ENCODE peak calls at places on chromosomes 11 and 22, in eight cellular contexts. F is stomach, Q is neural progenitor cell, Y is cardiac fibroblast, O is PC-9, L is activated B cell treated with CpG ODN at 0.5 μM for 24 hours, A is BJ, X is tibial nerve. E is an unnamed sample.

GRCh38 chr11:9219115-9219514 is 46.0 kb downstream of the DENND5A start:
- DNase-seq in F (no peak), Q (no peak), Y (peak), O (no peak), L (no peak), A (no peak), X (no peak), E (no peak)

GRCh38 chr11:11740081-11740702 is 101.6 kb upstream of the USP47 start:
- DNase-seq in F (no peak), Q (peak), Y (no peak), O (no peak), L (no peak), A (no peak), X (no peak), E (no peak)

GRCh38 chr22:33803371-33803770 is 116.9 kb downstream of the LARGE1 start:
- DNase-seq in F (no peak), Q (no peak), Y (peak), O (no peak), L (no peak), A (peak), X (no peak), E (no peak)

GRCh38 chr11:20493340-20493739 is 105.8 kb downstream of the PRMT3 start:
- DNase-seq in F (no peak), Q (no peak), Y (peak), O (no peak), L (no peak), A (no peak), X (no peak), E (no peak)

GRCh38 chr11:20754957-20755356 is 85.6 kb downstream of the NELL1 start:
- DNase-seq in F (no peak), Q (peak), Y (no peak), O (no peak), L (no peak), A (no peak), X (no peak), E (no peak)

GRCh38 chr11:44112083-44112865 is 16.8 kb downstream of the EXT2 start:
- DNase-seq in F (no peak), Q (no peak), Y (peak), O (no peak), L (no peak), A (peak), X (no peak), E (no peak)

GRCh38 chr11:35293699-35294098 is 125.7 kb downstream of the SLC1A2 start:
- DNase-seq in F (no peak), Q (no peak), Y (no peak), O (no peak), L (no peak), A (no peak), X (no peak), E (no peak)

GRCh38 chr11:92330114-92330513 is 105.5 kb downstream of the FAT3 start:
- DNase-seq in F (no peak), Q (no peak), Y (no peak), O (no peak), L (no peak), A (no peak), X (no peak), E (no peak)

GRCh38 chr11:910044-910588 is 494 bp downstream of the CHID1 start:
- DNase-seq in F (no peak), Q (no peak), Y (no peak), O (no peak), L (no peak), A (no peak), X (no peak), E (no peak)

GRCh38 chr11:24161587-24161986 is 335.3 kb upstream of the LUZP2 start:
- DNase-seq in F (no peak), Q (no peak), Y (no peak), O (no peak), L (no peak), A (no peak), X (no peak), E (no peak)

GRCh38 chr11:117410861-117411725 is 83.4 kb downstream of the CEP164 start:
- DNase-seq in F (no peak), Q (no peak), Y (no peak), O (no peak), L (no peak), A (no peak), X (no peak), E (no peak)

GRCh38 chr11:35163707-35164496 is 24.9 kb downstream of the CD44 start:
- DNase-seq in F (no peak), Q (no peak), Y (no peak), O (no peak), L (no peak), A (no peak), X (no peak), E (no peak)

GRCh38 chr11:32310218-32310601 is 125.1 kb downstream of the WT1 start:
- DNase-seq in F (peak), Q (no peak), Y (no peak), O (no peak), L (no peak), A (no peak), X (no peak), E (no peak)

GRCh38 chr22:33111491-33111890 is 53.3 kb upstream of the SYN3 start:
- DNase-seq in F (no peak), Q (no peak), Y (no peak), O (no peak), L (no peak), A (no peak), X (no peak), E (no peak)

GRCh38 chr22:48596111-48596860 is 1231.4 kb downstream of the BRD1 start:
- DNase-seq in F (no peak), Q (no peak), Y (no peak), O (no peak), L (no peak), A (no peak), X (no peak), E (no peak)

GRCh38 chr11:15114501-15115475 is at the start of gene INSC:
- DNase-seq in F (no peak), Q (peak), Y (peak), O (no peak), L (no peak), A (no peak), X (no peak), E (no peak)

GRCh38 chr11:110463153-110463552 is 33.4 kb downstream of the FDX1 start:
- DNase-seq in F (peak), Q (peak), Y (peak), O (peak), L (no peak), A (no peak), X (peak), E (no peak)

GRCh38 chr11:35893796-35894475 is 49.9 kb upstream of the LDLRAD3 start:
- DNase-seq in F (no peak), Q (no peak), Y (peak), O (peak), L (no peak), A (peak), X (peak), E (no peak)

GRCh38 chr22:26718905-26719304 is 61.5 kb downstream of the MIAT start:
- DNase-seq in F (no peak), Q (no peak), Y (peak), O (peak), L (no peak), A (peak), X (no peak), E (no peak)

GRCh38 chr22:25488244-25489020 is 76.0 kb upstream of the GRK3 start:
- DNase-seq in F (peak), Q (no peak), Y (peak), O (peak), L (no peak), A (no peak), X (peak), E (no peak)

GRCh38 chr11:123841189-123841588 is 35.0 kb upstream of the OR6M1 start:
- DNase-seq in F (no peak), Q (no peak), Y (peak), O (no peak), L (no peak), A (no peak), X (no peak), E (no peak)

GRCh38 chr22:24951942-24952836 is at the start of gene KIAA1671:
- DNase-seq in F (peak), Q (peak), Y (peak), O (peak), L (peak), A (no peak), X (peak), E (peak)

GRCh38 chr22:43152355-43153071 is 1.2 kb downstream of the TSPO start:
- DNase-seq in F (peak), Q (no peak), Y (peak), O (peak), L (peak), A (no peak), X (peak), E (peak)

GRCh38 chr22:26642465-26643367 is 14.7 kb upstream of the MIAT start:
- DNase-seq in F (peak), Q (peak), Y (no peak), O (no peak), L (no peak), A (no peak), X (no peak), E (peak)

GRCh38 chr11:10909141-10909883 is 51.5 kb upstream of the ZBED5 start:
- DNase-seq in F (no peak), Q (no peak), Y (no peak), O (no peak), L (no peak), A (no peak), X (no peak), E (no peak)

GRCh38 chr11:2583605-2583958 is 116.2 kb downstream of the KCNQ1OT1 start:
- DNase-seq in F (peak), Q (no peak), Y (no peak), O (no peak), L (peak), A (no peak), X (no peak), E (peak)

GRCh38 chr11:108037636-108038035 is 28.9 kb downstream of the CUL5 start:
- DNase-seq in F (no peak), Q (no peak), Y (peak), O (no peak), L (no peak), A (peak), X (no peak), E (no peak)

GRCh38 chr11:26901162-26901561 is 92.8 kb upstream of the FIBIN start:
- DNase-seq in F (no peak), Q (no peak), Y (peak), O (no peak), L (no peak), A (no peak), X (no peak), E (no peak)

GRCh38 chr11:119573858-119574257 is 150.9 kb upstream of the THY1 start:
- DNase-seq in F (no peak), Q (no peak), Y (no peak), O (no peak), L (no peak), A (no peak), X (no peak), E (no peak)

GRCh38 chr22:30605449-30606110 is 1.4 kb upstream of the TCN2 start:
- DNase-seq in F (peak), Q (peak), Y (peak), O (no peak), L (no peak), A (no peak), X (peak), E (no peak)

GRCh38 chr22:41620646-41621098 is at the start of gene DESI1:
- DNase-seq in F (no peak), Q (no peak), Y (peak), O (no peak), L (no peak), A (no peak), X (no peak), E (no peak)

GRCh38 chr22:49699928-49700498 is 127.7 kb downstream of the BRD1 start:
- DNase-seq in F (no peak), Q (no peak), Y (no peak), O (no peak), L (no peak), A (no peak), X (no peak), E (no peak)

GRCh38 chr22:49703990-49704344 is 123.7 kb downstream of the BRD1 start:
- DNase-seq in F (no peak), Q (no peak), Y (no peak), O (no peak), L (no peak), A (no peak), X (no peak), E (no peak)

GRCh38 chr22:49701380-49702067 is 126.1 kb downstream of the BRD1 start:
- DNase-seq in F (no peak), Q (no peak), Y (no peak), O (no peak), L (no peak), A (no peak), X (no peak), E (no peak)

GRCh38 chr22:49703391-49703926 is 124.2 kb downstream of the BRD1 start:
- DNase-seq in F (no peak), Q (no peak), Y (no peak), O (no peak), L (no peak), A (no peak), X (no peak), E (no peak)

GRCh38 chr22:49702068-49702397 is 125.6 kb downstream of the BRD1 start:
- DNase-seq in F (no peak), Q (no peak), Y (no peak), O (no peak), L (no peak), A (no peak), X (no peak), E (no peak)
- TF ChIP-seq CTCF in F (no peak), Q (no peak), Y (no peak), O (no peak), L (no peak), A (no peak), X (no peak), E (no peak)

DNA sequence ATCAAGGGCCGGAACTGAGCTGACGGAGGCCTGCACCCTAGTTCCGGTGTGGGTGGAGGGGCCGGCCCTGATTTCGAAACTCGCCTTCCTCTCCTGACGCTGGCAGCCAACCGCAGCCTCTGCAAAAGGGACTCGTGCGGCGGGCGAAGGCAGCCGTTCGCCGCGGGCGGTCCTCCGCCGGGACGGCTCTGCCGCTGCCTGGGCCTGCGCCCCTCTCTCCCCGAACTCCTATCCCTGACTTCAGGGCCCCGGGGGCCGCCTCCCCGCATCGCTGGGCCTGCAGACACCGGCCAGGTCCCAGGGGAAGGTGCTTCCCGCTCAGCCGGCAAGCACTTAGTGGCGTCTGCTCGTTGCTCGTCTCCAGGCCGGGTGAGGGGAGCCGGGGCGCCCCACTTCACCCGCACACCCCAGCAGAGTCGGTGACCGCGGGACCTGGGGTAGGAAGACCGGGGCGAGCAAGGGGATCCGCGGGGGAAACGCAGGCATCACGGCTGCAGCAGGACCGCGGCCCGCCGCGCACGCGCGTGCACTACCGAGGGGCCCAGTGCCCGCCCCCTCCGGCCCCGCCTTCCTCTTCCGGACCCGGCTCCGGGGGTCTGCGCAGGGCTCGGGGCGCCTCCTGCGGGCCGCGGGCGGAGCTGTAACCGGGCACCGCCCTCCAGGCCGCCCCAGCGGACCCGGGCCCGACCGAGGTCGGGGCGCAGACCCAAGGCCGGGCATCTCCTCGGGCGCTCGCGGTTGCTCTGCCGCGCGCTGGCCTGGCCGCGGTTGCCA is 464 bp upstream of the ANKRD13D start:
- DNase-seq in F (peak), Q (peak), Y (peak), O (peak), L (peak), A (no peak), X (peak), E (peak)
- TF ChIP-seq CTCF in F (no peak), Q (peak), Y (no peak), O (no peak), L (no peak), A (no peak), X (peak), E (peak)

DNA sequence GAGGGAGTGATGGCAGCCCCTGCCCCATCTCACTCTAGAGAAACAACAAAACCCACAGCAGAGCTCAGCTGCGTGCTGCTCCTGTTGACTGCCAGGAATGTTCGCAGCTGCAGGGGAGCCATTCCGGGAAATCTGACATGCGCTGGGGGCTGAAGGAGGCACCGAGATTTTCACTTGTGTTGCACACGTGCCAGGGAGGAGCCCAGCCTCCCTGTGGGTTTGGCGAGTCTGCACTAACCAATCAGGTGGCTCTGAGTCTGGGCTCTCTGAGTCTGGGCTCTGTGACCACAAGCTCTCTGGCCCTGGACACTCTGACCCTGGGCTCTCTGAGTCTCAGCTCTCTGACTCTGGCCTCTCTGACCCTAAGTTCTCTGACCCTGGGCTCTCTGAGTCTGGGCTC is 10.5 kb downstream of the FGF3 start:
- DNase-seq in F (no peak), Q (peak), Y (peak), O (no peak), L (no peak), A (no peak), X (no peak), E (no peak)
- TF ChIP-seq CTCF in F (no peak), Q (no peak), Y (no peak), O (no peak), L (no peak), A (no peak), X (no peak), E (no peak)

GRCh38 chr22:44625421-44625760 is 76.6 kb upstream of the PRR5 start:
- DNase-seq in F (no peak), Q (no peak), Y (no peak), O (no peak), L (no peak), A (no peak), X (no peak), E (no peak)

GRCh38 chr22:44622685-44623084 is 79.3 kb upstream of the PRR5 start:
- DNase-seq in F (no peak), Q (no peak), Y (no peak), O (no peak), L (no peak), A (no peak), X (no peak), E (no peak)

GRCh38 chr22:44622147-44622427 is 79.9 kb upstream of the PRR5 start:
- DNase-seq in F (no peak), Q (peak), Y (no peak), O (peak), L (no peak), A (no peak), X (no peak), E (no peak)

GRCh38 chr22:44624689-44625420 is 77.1 kb upstream of the PRR5 start:
- DNase-seq in F (no peak), Q (no peak), Y (no peak), O (no peak), L (no peak), A (no peak), X (no peak), E (no peak)

GRCh38 chr22:44623771-44624510 is 78.1 kb upstream of the PRR5 start:
- DNase-seq in F (no peak), Q (peak), Y (peak), O (peak), L (no peak), A (no peak), X (no peak), E (no peak)
- TF ChIP-seq CTCF in F (no peak), Q (peak), Y (peak), O (peak), L (no peak), A (peak), X (no peak), E (no peak)

DNA sequence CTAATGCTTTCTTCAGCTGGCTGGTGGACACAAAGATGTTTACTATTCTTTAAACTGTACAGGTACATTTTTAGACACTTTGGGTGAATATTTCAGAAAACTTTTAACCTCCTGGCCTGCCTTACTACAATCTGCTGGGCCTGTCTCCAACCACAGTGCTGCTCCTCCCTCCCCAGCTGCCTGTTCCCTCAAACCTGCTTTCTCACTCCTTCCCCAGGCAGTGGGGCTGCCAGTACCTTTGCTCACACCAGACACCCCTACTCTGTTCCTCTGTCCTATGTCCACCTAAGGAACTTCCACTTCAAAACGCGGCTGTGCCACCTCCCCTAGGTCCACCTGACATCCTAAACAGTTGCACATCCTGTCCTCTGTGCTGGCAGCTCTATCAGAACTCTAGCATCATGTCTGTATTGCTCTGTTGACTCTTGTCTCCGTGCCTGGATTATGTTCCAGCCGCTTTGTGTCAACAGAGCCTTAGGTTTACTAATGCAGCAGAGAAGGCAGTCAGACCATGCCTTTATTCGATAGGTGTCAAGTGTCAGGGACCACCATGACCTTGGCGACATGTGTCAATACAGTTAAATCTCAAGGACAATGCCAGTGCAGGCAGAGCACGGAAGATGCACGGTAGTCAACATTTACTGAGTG is 13.4 kb downstream of the ZP1 start:
- DNase-seq in F (no peak), Q (no peak), Y (no peak), O (no peak), L (no peak), A (no peak), X (no peak), E (no peak)
- TF ChIP-seq CTCF in F (no peak), Q (no peak), Y (no peak), O (no peak), L (no peak), A (no peak), X (no peak), E (no peak)

GRCh38 chr11:131190446-131190845 is 180.0 kb upstream of the NTM start:
- DNase-seq in F (no peak), Q (no peak), Y (no peak), O (no peak), L (no peak), A (no peak), X (no peak), E (no peak)
- TF ChIP-seq CTCF in F (no peak), Q (no peak), Y (no peak), O (no peak), L (no peak), A (no peak), X (no peak), E (no peak)

E was measured in natural killer cell.